ENCODE peak calls at places on chromosomes 13 and 19, in five cellular contexts. O is kidney epithelial cell; D is activated CD4-positive, CD25-positive, alpha-beta regulatory T cell; G is stomach; J is stimulated activated CD4-positive, alpha-beta T cell treated with anti-CD3 and anti-CD28 coated beads, Interleukin-1b, Interleukin-23, amount 100 ng/mL, for 24 hours. M is an unnamed sample.

GRCh38 chr13:75901509-75901908 is 265.4 kb downstream of the LMO7 start:
- DNase-seq in O (no peak), G (no peak), D (no peak), J (no peak), M (no peak)

GRCh38 chr19:42246869-42247630 is 4.6 kb upstream of the GSK3A start:
- DNase-seq in J (no peak), D (no peak), O (no peak), G (no peak), M (no peak)

GRCh38 chr13:100828226-100828625 is 153.6 kb upstream of the TMTC4 start:
- DNase-seq in D (no peak), J (no peak), O (no peak), G (no peak), M (no peak)

GRCh38 chr19:372306-372890 is 27.8 kb upstream of the MIER2 start:
- DNase-seq in O (no peak), J (no peak), D (no peak), G (peak), M (no peak)

GRCh38 chr19:47507031-47507430 is 7.8 kb downstream of the NAPA start:
- DNase-seq in O (no peak), G (no peak), J (no peak), D (no peak), M (no peak)

GRCh38 chr13:30865131-30866009 is 40.7 kb upstream of the MEDAG start:
- DNase-seq in D (no peak), G (peak), O (no peak), J (peak), M (peak)

GRCh38 chr19:4327252-4327876 is 11.3 kb downstream of the STAP2 start:
- DNase-seq in D (no peak), G (peak), J (no peak), O (no peak), M (peak)

GRCh38 chr13:21902709-21903098 is 231.8 kb downstream of the FGF9 start:
- DNase-seq in G (no peak), D (no peak), J (no peak), O (no peak), M (no peak)

GRCh38 chr13:50911051-50911690 is 1.6 kb downstream of the RNASEH2B start:
- DNase-seq in J (no peak), O (no peak), G (no peak), D (no peak), M (no peak)

GRCh38 chr13:100597253-100597652 is 8.7 kb upstream of the GGACT start:
- DNase-seq in O (no peak), J (no peak), G (no peak), D (no peak), M (no peak)

GRCh38 chr19:1487576-1488281 is 2.4 kb downstream of the PCSK4 start:
- DNase-seq in D (no peak), J (no peak), G (no peak), O (no peak), M (no peak)

GRCh38 chr13:30895773-30896172 is 10.3 kb upstream of the MEDAG start:
- DNase-seq in G (no peak), O (peak), D (no peak), J (no peak), M (peak)

GRCh38 chr13:45934283-45934682 is 82.7 kb upstream of the SIAH3 start:
- DNase-seq in D (no peak), O (no peak), J (no peak), G (no peak), M (no peak)

GRCh38 chr13:38473305-38473704 is 123.7 kb downstream of the UFM1 start:
- DNase-seq in D (no peak), O (no peak), G (no peak), J (no peak), M (no peak)

GRCh38 chr19:58571575-58571947 is 1.6 kb downstream of the MZF1 start:
- DNase-seq in G (no peak), O (no peak), D (no peak), J (no peak), M (no peak)

GRCh38 chr19:2076481-2077082 is 19.5 kb downstream of the MOB3A start:
- DNase-seq in G (no peak), D (no peak), J (no peak), O (no peak), M (no peak)

GRCh38 chr19:39401549-39402416 is 4.9 kb upstream of the ZFP36 start:
- DNase-seq in O (peak), G (peak), J (no peak), D (peak), M (peak)

GRCh38 chr13:30341815-30342570 is 34.6 kb upstream of the KATNAL1 start:
- DNase-seq in G (peak), J (no peak), O (peak), D (no peak), M (peak)

GRCh38 chr19:35963514-35963913 is 27.3 kb downstream of the LRFN3 start:
- DNase-seq in J (no peak), O (peak), G (no peak), D (no peak), M (peak)

GRCh38 chr13:91228083-91228482 is 119.4 kb upstream of the MIR17HG start:
- DNase-seq in D (no peak), G (no peak), O (no peak), J (no peak), M (no peak)

GRCh38 chr19:46461537-46461936 is 9.8 kb downstream of the PNMA8A start:
- DNase-seq in J (no peak), O (no peak), G (no peak), D (no peak), M (no peak)

GRCh38 chr13:74443623-74444022 is 309.4 kb upstream of the KLF12 start:
- DNase-seq in D (no peak), O (peak), J (no peak), G (no peak), M (no peak)

GRCh38 chr19:4454952-4455738 is 2.4 kb downstream of the UBXN6 start:
- DNase-seq in J (no peak), O (no peak), G (no peak), D (no peak), M (no peak)

GRCh38 chr19:12052057-12052570 is 647 bp downstream of the ZNF878 start:
- DNase-seq in J (no peak), D (no peak), G (no peak), O (no peak), M (peak)

GRCh38 chr19:33143897-33144405 is 12.0 kb downstream of the WDR88 start:
- DNase-seq in D (peak), O (peak), G (peak), J (peak), M (peak)

GRCh38 chr13:33751151-33751550 is 66.8 kb upstream of the RFC3 start:
- DNase-seq in D (no peak), G (no peak), J (no peak), O (no peak), M (peak)

GRCh38 chr13:46472384-46472783 is 80.6 kb upstream of the LRCH1 start:
- DNase-seq in G (no peak), O (no peak), D (no peak), J (no peak), M (no peak)

GRCh38 chr19:50702870-50703829 is 16.5 kb downstream of the SHANK1 start:
- DNase-seq in G (no peak), O (peak), J (no peak), D (no peak), M (no peak)

GRCh38 chr19:480016-480855 is 16.1 kb upstream of the MADCAM1 start:
- DNase-seq in O (no peak), G (peak), D (no peak), J (no peak), M (no peak)

GRCh38 chr19:543912-544608 is at the start of gene GZMM:
- DNase-seq in O (no peak), G (no peak), D (peak), J (no peak), M (no peak)

GRCh38 chr13:37127706-37128241 is 22.3 kb upstream of the CSNK1A1L start:
- DNase-seq in G (no peak), O (no peak), J (no peak), D (no peak), M (no peak)

GRCh38 chr19:35268546-35269424 is at the start of gene USF2:
- DNase-seq in D (peak), J (no peak), O (no peak), G (peak), M (peak)

GRCh38 chr13:73497430-73497829 is 438.6 kb downstream of the KLF5 start:
- DNase-seq in O (no peak), D (no peak), J (no peak), G (no peak), M (no peak)

M was measured in trophoblast cell.